ENCODE peak calls at places on chromosomes 12 and 14, in four cellular contexts. L, X, T and V are unnamed samples.
A peak's percentile ranks its signal among the peaks of the same experiment; 100 is the strongest.

GRCh38 chr12:129807101-129807500 is 96.7 kb downstream of the TMEM132D start:
- DNase-seq in L (no peak), X (no peak), T (no peak), V (no peak)

GRCh38 chr12:52873832-52874572 is 25.2 kb upstream of the KRT78 start:
- DNase-seq in L (peak; percentile 98), X (no peak), T (peak; percentile 59), V (peak; percentile 78)

GRCh38 chr12:54988402-54989054 is 4.0 kb upstream of the TESPA1 start:
- DNase-seq in L (peak; percentile 79), X (no peak), T (no peak), V (no peak)

GRCh38 chr12:5748027-5748426 is 197.0 kb downstream of the ANO2 start:
- DNase-seq in L (no peak), X (no peak), T (no peak), V (no peak)

GRCh38 chr14:23361320-23361719 is 3.7 kb downstream of the EFS start:
- DNase-seq in L (no peak), X (no peak), T (no peak), V (no peak)

GRCh38 chr14:75277000-75277795 is 1.4 kb upstream of the FOS start:
- DNase-seq in L (peak; percentile 84), X (no peak), T (peak; percentile 83), V (no peak)

GRCh38 chr12:53508534-53509199 is 1.4 kb upstream of the NPFF start:
- DNase-seq in L (peak; percentile 78), X (peak; percentile 60), T (peak; percentile 97), V (no peak)

GRCh38 chr12:108315486-108316105 is 23.5 kb downstream of the CMKLR1 start:
- DNase-seq in L (no peak), X (no peak), T (no peak), V (no peak)

GRCh38 chr14:100679707-100680438 is 46.8 kb upstream of the DLK1 start:
- DNase-seq in L (no peak), X (no peak), T (no peak), V (no peak)

GRCh38 chr12:89016970-89017778 is 335.1 kb downstream of the DUSP6 start:
- DNase-seq in L (no peak), X (no peak), T (peak; percentile 51), V (peak; percentile 76)

GRCh38 chr14:101087614-101088394 is 184.3 kb upstream of the RTL1 start:
- DNase-seq in L (no peak), X (no peak), T (peak; percentile 39), V (no peak)

GRCh38 chr14:105467942-105468471 is 6.6 kb upstream of the CRIP2 start:
- DNase-seq in L (no peak), X (no peak), T (no peak), V (no peak)

GRCh38 chr12:104177663-104178501 is 37.7 kb upstream of the TXNRD1 start:
- DNase-seq in L (peak; percentile 32), X (no peak), T (peak; percentile 38), V (peak; percentile 33)

GRCh38 chr14:63770187-63770807 is 42.4 kb upstream of the SGPP1 start:
- DNase-seq in L (no peak), X (no peak), T (no peak), V (peak; percentile 36)

GRCh38 chr12:17215754-17216153 is 609.8 kb upstream of the LMO3 start:
- DNase-seq in L (no peak), X (no peak), T (no peak), V (peak; percentile 0)

GRCh38 chr14:58455593-58456265 is 28.2 kb downstream of the KIAA0586 start:
- DNase-seq in L (no peak), X (no peak), T (no peak), V (no peak)

GRCh38 chr14:38212996-38213395 is 5.3 kb downstream of the SSTR1 start:
- DNase-seq in L (no peak), X (no peak), T (no peak), V (no peak)

GRCh38 chr14:103057372-103058208 is at the start of gene CDC42BPB:
- DNase-seq in L (peak; percentile 88), X (no peak), T (peak; percentile 86), V (peak; percentile 74)

GRCh38 chr12:65696227-65696626 is 128.1 kb upstream of the HMGA2 start:
- DNase-seq in L (no peak), X (no peak), T (no peak), V (no peak)

GRCh38 chr12:40992158-40992557 is 196.0 kb upstream of the PDZRN4 start:
- DNase-seq in L (no peak), X (no peak), T (no peak), V (no peak)

GRCh38 chr14:30608533-30609006 is 13.5 kb upstream of the SCFD1 start:
- DNase-seq in L (no peak), X (no peak), T (no peak), V (no peak)

GRCh38 chr12:122035292-122035691 is 13.6 kb downstream of the BCL7A start:
- DNase-seq in L (no peak), X (no peak), T (no peak), V (no peak)

GRCh38 chr12:49282302-49282701 is 12.6 kb upstream of the PRPH start:
- DNase-seq in L (no peak), X (no peak), T (no peak), V (no peak)

GRCh38 chr14:68757618-68758081 is 35.2 kb downstream of the ZFP36L1 start:
- DNase-seq in L (peak; percentile 37), X (no peak), T (no peak), V (no peak)

GRCh38 chr12:106978035-106978800 is 8.7 kb downstream of the MTERF2 start:
- DNase-seq in L (no peak), X (no peak), T (no peak), V (no peak)

GRCh38 chr14:100470523-100470897 is 116.7 kb downstream of the BEGAIN start:
- DNase-seq in L (no peak), X (no peak), T (no peak), V (no peak)

GRCh38 chr14:73295198-73295796 is 58.0 kb downstream of the PAPLN start:
- DNase-seq in L (peak; percentile 10), X (no peak), T (no peak), V (peak; percentile 33)

GRCh38 chr14:89029961-89030694 is 205.7 kb downstream of the TTC8 start:
- DNase-seq in L (no peak), X (no peak), T (no peak), V (no peak)

GRCh38 chr12:95088339-95088738 is 14.9 kb upstream of the NR2C1 start:
- DNase-seq in L (no peak), X (no peak), T (no peak), V (no peak)
- H3K36me3 ChIP-seq in L (peaks cover 21% of the 10 kb centered on the region), X (no peaks in the 10 kb centered on the region), T (peaks cover 4% of the 10 kb centered on the region), V (no peaks in the 10 kb centered on the region)

GRCh38 chr12:38892090-38892786 is 13.2 kb downstream of the CPNE8 start:
- DNase-seq in L (no peak), X (no peak), T (no peak), V (no peak)
- TF ChIP-seq EGR1 in L (no peak), X (no peak), T (no peak), V (no peak)

GRCh38 chr12:12734561-12735071 is 17.4 kb downstream of the CDKN1B start:
- DNase-seq in L (no peak), X (no peak), T (no peak), V (no peak)

GRCh38 chr12:12734054-12734453 is 16.9 kb downstream of the CDKN1B start:
- DNase-seq in L (no peak), X (no peak), T (no peak), V (no peak)

GRCh38 chr12:12733118-12733517 is 15.9 kb downstream of the CDKN1B start:
- DNase-seq in L (no peak), X (no peak), T (no peak), V (no peak)

GRCh38 chr12:12735301-12735700 is 18.1 kb downstream of the CDKN1B start:
- DNase-seq in L (no peak), X (no peak), T (no peak), V (no peak)

GRCh38 chr12:12736759-12737676 is 19.9 kb downstream of the CDKN1B start:
- DNase-seq in L (peak; percentile 35), X (peak; percentile 45), T (no peak), V (no peak)
- TF ChIP-seq ATF3 in L (no peak), X (no peak), T (no peak), V (no peak)

GRCh38 chr14:90291699-90292098 is 35.3 kb downstream of the PSMC1 start:
- DNase-seq in L (no peak), X (no peak), T (no peak), V (no peak)
- H3K36me3 ChIP-seq in L (peaks cover 60% of the 10 kb centered on the region), X (peaks cover 29% of the 10 kb centered on the region), T (peaks cover 6% of the 10 kb centered on the region), V (peaks cover 34% of the 10 kb centered on the region)

DNA sequence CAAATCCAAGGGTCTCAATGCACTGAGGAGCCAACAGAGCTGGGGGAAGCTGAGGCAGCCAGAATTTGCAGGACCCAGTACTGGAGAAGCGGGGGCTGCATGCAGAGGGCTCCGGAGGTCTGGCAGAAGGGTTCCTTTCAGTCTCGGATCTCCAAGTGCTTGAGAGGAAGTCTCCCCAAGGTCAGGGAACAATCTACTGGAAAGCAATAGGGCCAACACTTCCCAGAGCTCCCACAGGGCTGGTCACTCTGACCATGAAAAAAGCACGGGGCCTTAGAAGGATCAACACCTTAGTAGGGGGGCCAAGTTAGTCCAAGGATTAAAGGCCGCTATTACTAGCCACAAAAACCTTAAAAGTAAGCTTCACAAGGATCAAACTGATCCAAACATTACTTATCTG is 31.7 kb downstream of the SPPL3 start:
- DNase-seq in L (no peak), X (no peak), T (no peak), V (no peak)
- TF ChIP-seq EGR1 in L (no peak), X (no peak), T (no peak), V (no peak)

DNA sequence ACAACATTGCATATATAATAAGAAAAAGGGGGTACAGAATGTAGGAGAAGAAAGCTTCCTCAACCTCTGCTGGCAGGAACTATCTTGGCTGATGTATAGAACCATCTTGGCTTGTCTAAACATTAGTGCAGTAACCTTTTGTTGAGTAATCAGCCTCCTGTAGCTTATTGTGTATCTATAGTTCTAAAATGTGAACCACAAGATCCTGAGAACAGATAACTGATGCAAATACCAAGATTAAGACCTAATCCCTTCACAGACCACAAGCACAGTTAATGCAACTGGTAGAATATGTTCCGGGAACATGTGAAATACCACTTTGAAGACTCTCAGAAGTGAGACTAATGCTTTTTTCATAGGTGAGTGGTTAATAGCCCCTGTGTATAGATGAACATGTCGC is 50.7 kb upstream of the KCNC2 start:
- DNase-seq in L (no peak), X (no peak), T (no peak), V (no peak)
- TF ChIP-seq ATF3 in L (no peak), X (no peak), T (no peak), V (no peak)